ENCODE peak calls at places on chromosome 20, in four cellular contexts. One of them, this sample, is unnamed.

GRCh38 chr20:23725102-23725501 is 25.6 kb downstream of the CST1 start:
- DNase-seq in HEK293T: no peak
- DNase-seq in H1: no peak
- DNase-seq in GM12878: no peak
- DNase-seq in this sample: no peak

GRCh38 chr20:44117296-44118184 is 69.4 kb downstream of the JPH2 start:
- DNase-seq in HEK293T: no peak
- DNase-seq in H1: no peak
- DNase-seq in GM12878: no peak
- DNase-seq in this sample: no peak

GRCh38 chr20:19786311-19786710 is 28.3 kb downstream of the RIN2 start:
- DNase-seq in HEK293T: no peak
- DNase-seq in H1: no peak
- DNase-seq in GM12878: no peak
- DNase-seq in this sample: no peak

GRCh38 chr20:63356931-63357879 is 3.9 kb downstream of the CHRNA4 start:
- DNase-seq in HEK293T: no peak
- DNase-seq in H1: no peak
- DNase-seq in GM12878: no peak
- DNase-seq in this sample: no peak

GRCh38 chr20:43393072-43393471 is 64.6 kb upstream of the SRSF6 start:
- DNase-seq in HEK293T: no peak
- DNase-seq in H1: no peak
- DNase-seq in GM12878: no peak
- DNase-seq in this sample: no peak

GRCh38 chr20:61835301-61835700 is 230.4 kb downstream of the TAF4 start:
- DNase-seq in HEK293T: no peak
- DNase-seq in H1: no peak
- DNase-seq in GM12878: no peak
- DNase-seq in this sample: no peak

GRCh38 chr20:15163632-15164031 is 826.2 kb upstream of the FLRT3 start:
- DNase-seq in HEK293T: no peak
- DNase-seq in H1: no peak
- DNase-seq in GM12878: no peak
- DNase-seq in this sample: no peak

GRCh38 chr20:20407891-20408805 is 40.2 kb downstream of the INSM1 start:
- DNase-seq in HEK293T: peak
- DNase-seq in H1: no peak
- DNase-seq in GM12878: no peak
- DNase-seq in this sample: no peak

GRCh38 chr20:13492001-13492480 is 146.7 kb downstream of the TASP1 start:
- DNase-seq in HEK293T: peak
- DNase-seq in H1: peak
- DNase-seq in GM12878: no peak
- DNase-seq in this sample: peak

GRCh38 chr20:13338999-13339411 is 117.9 kb downstream of the ISM1 start:
- DNase-seq in HEK293T: no peak
- DNase-seq in H1: no peak
- DNase-seq in GM12878: no peak
- DNase-seq in this sample: no peak

GRCh38 chr20:62266340-62266739 is 28.0 kb downstream of the OSBPL2 start:
- DNase-seq in HEK293T: no peak
- DNase-seq in H1: no peak
- DNase-seq in GM12878: no peak
- DNase-seq in this sample: no peak

GRCh38 chr20:24381886-24382285 is 87.5 kb upstream of the SYNDIG1 start:
- DNase-seq in HEK293T: no peak
- DNase-seq in H1: no peak
- DNase-seq in GM12878: no peak
- DNase-seq in this sample: no peak

GRCh38 chr20:34246126-34246626 is 5.0 kb downstream of the ASIP start:
- DNase-seq in HEK293T: no peak
- DNase-seq in H1: no peak
- DNase-seq in GM12878: no peak
- DNase-seq in this sample: no peak

GRCh38 chr20:41306061-41306727 is 11.3 kb downstream of the ZHX3 start:
- DNase-seq in HEK293T: no peak
- DNase-seq in H1: no peak
- DNase-seq in GM12878: peak
- DNase-seq in this sample: no peak

GRCh38 chr20:61724376-61724775 is 341.3 kb downstream of the TAF4 start:
- DNase-seq in HEK293T: peak
- DNase-seq in H1: peak
- DNase-seq in GM12878: no peak
- DNase-seq in this sample: peak

GRCh38 chr20:57650266-57650665 is 30.0 kb upstream of the ZBP1 start:
- DNase-seq in HEK293T: no peak
- DNase-seq in H1: no peak
- DNase-seq in GM12878: no peak
- DNase-seq in this sample: no peak

GRCh38 chr20:49785149-49785850 is 27.3 kb upstream of the SLC9A8 start:
- DNase-seq in HEK293T: no peak
- DNase-seq in H1: no peak
- DNase-seq in GM12878: no peak
- DNase-seq in this sample: no peak

GRCh38 chr20:64086801-64087200 is 2.6 kb upstream of the LKAAEAR1 start:
- DNase-seq in HEK293T: no peak
- DNase-seq in H1: no peak
- DNase-seq in GM12878: no peak
- DNase-seq in this sample: no peak

GRCh38 chr20:61803903-61804804 is 261.5 kb downstream of the TAF4 start:
- DNase-seq in HEK293T: no peak
- DNase-seq in H1: no peak
- DNase-seq in GM12878: peak
- DNase-seq in this sample: no peak

GRCh38 chr20:38725959-38726848 is 1.9 kb downstream of the SLC32A1 start:
- DNase-seq in HEK293T: no peak
- DNase-seq in H1: no peak
- DNase-seq in GM12878: no peak
- DNase-seq in this sample: peak

GRCh38 chr20:4896971-4897497 is 104.3 kb downstream of the SLC23A2 start:
- DNase-seq in HEK293T: no peak
- DNase-seq in H1: no peak
- DNase-seq in GM12878: no peak
- DNase-seq in this sample: peak

GRCh38 chr20:47588158-47588557 is 86.5 kb downstream of the NCOA3 start:
- DNase-seq in HEK293T: no peak
- DNase-seq in H1: no peak
- DNase-seq in GM12878: no peak
- DNase-seq in this sample: no peak

GRCh38 chr20:34979366-34980153 is 23.9 kb downstream of the MYH7B start:
- DNase-seq in HEK293T: no peak
- DNase-seq in H1: peak
- DNase-seq in GM12878: no peak
- DNase-seq in this sample: no peak

GRCh38 chr20:47785321-47785899 is at the start of gene SULF2:
- DNase-seq in HEK293T: peak
- DNase-seq in H1: no peak
- DNase-seq in GM12878: no peak
- DNase-seq in this sample: no peak

GRCh38 chr20:19921349-19921793 is 95.8 kb upstream of the NAA20 start:
- DNase-seq in HEK293T: no peak
- DNase-seq in H1: no peak
- DNase-seq in GM12878: no peak
- DNase-seq in this sample: no peak

GRCh38 chr20:31661625-31662371 is 24.1 kb downstream of the COX4I2 start:
- DNase-seq in HEK293T: peak
- DNase-seq in H1: peak
- DNase-seq in GM12878: no peak
- DNase-seq in this sample: no peak
- TF ChIP-seq SUZ12 in HEK293T: no peak
- TF ChIP-seq SUZ12 in H1: no peak
- TF ChIP-seq SUZ12 in GM12878: no peak
- TF ChIP-seq SUZ12 in this sample: no peak

DNA sequence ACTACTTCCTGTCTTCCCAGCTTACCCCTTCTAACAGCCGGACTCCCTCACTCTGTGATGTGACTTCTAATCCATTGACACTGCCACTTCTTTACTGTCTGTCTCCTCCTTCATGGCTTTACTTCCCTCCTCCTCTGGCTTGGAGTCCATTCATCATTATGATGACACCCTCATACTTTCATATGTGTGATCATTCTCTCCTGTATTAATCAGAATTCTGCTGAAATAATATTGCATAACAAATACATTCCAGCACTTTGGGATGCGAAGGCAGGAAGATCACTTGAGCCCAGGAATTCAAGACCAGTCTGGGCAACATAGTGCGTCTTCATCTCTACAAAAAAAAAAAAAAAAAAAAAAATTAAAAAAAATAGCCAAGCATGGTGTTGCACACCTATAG is 147.9 kb upstream of the BTBD3 start:
- DNase-seq in HEK293T: no peak
- DNase-seq in H1: no peak
- DNase-seq in GM12878: no peak
- DNase-seq in this sample: no peak
- TF ChIP-seq SUZ12 in HEK293T: no peak
- TF ChIP-seq SUZ12 in H1: no peak
- TF ChIP-seq SUZ12 in GM12878: no peak
- TF ChIP-seq SUZ12 in this sample: no peak

DNA sequence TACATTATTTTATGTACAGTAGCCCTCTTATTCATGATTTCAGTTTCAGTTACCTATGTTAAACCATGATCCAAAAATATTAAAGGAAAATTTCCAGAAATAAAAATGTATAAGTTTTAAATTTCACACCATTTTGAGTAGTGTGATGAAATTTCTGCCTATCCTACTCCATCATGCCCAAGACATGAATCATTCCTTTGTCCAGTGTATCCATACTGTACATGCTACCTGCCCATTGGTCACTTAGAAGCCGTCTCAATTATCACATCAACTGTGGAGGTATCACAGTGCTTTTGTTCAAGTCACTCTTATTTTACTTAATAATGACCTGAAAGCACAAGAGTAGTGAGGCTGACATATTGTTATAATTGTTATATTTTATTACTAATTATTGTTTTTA is 32.3 kb upstream of the PLCB4 start:
- DNase-seq in HEK293T: no peak
- DNase-seq in H1: no peak
- DNase-seq in GM12878: no peak
- DNase-seq in this sample: no peak
- TF ChIP-seq SUZ12 in HEK293T: no peak
- TF ChIP-seq SUZ12 in H1: no peak
- TF ChIP-seq SUZ12 in GM12878: no peak
- TF ChIP-seq SUZ12 in this sample: no peak

GRCh38 chr20:56460459-56460858 is 8.0 kb upstream of the RTF2 start:
- DNase-seq in HEK293T: no peak
- DNase-seq in H1: no peak
- DNase-seq in GM12878: no peak
- DNase-seq in this sample: no peak
- TF ChIP-seq SUZ12 in HEK293T: no peak
- TF ChIP-seq SUZ12 in H1: no peak
- TF ChIP-seq SUZ12 in GM12878: no peak
- TF ChIP-seq SUZ12 in this sample: no peak

DNA sequence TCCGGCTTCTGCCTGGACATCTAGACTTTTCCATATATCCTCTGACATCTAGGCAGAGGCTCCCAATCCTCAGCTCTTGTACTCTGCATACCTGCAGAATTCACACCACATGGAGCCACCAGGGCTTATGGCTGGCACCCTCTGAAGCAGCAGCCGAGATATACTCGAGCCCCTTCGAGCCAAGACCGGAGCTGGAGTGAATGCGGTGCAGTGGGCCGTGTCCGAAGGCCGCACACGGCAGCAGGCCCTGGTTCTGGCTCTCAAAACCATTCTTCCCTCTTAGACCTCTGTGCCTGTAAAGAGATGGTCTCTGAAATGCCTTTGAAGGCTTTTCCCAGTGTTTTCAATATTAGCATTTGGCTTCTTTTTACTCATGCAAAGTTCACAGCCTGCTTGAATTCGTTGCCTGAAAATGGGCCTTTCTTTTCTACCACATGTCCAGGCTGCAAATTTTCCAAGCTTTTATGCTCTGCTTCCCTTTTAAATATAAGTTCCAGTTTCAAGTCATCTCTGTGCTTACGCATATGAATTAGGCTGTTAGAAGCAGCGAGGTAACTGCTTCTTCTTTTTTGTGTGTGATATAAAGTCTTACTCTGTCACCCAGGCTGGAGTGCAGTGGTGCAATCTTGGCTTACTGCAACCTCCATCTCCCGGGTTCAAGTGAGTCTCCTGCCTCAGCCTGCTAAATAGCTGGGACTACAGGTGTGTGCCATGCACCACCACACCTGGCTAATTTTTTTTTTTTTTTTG is 3.9 kb upstream of the SIRPB1 start:
- DNase-seq in HEK293T: no peak
- DNase-seq in H1: no peak
- DNase-seq in GM12878: no peak
- DNase-seq in this sample: no peak
- TF ChIP-seq SUZ12 in HEK293T: no peak
- TF ChIP-seq SUZ12 in H1: no peak
- TF ChIP-seq SUZ12 in GM12878: no peak
- TF ChIP-seq SUZ12 in this sample: no peak

GRCh38 chr20:25623736-25624499 is at the start of gene NANP:
- DNase-seq in HEK293T: peak
- DNase-seq in H1: peak
- DNase-seq in GM12878: peak
- DNase-seq in this sample: peak

GRCh38 chr20:25622450-25623224 is 1.2 kb downstream of the NANP start:
- DNase-seq in HEK293T: no peak
- DNase-seq in H1: no peak
- DNase-seq in GM12878: no peak
- DNase-seq in this sample: no peak

GRCh38 chr20:25622049-25622448 is 1.8 kb downstream of the NANP start:
- DNase-seq in HEK293T: no peak
- DNase-seq in H1: no peak
- DNase-seq in GM12878: no peak
- DNase-seq in this sample: no peak

GRCh38 chr20:25624500-25624939 is 706 bp upstream of the NANP start:
- DNase-seq in HEK293T: no peak
- DNase-seq in H1: no peak
- DNase-seq in GM12878: peak
- DNase-seq in this sample: no peak

GRCh38 chr20:25623225-25623735 is 534 bp downstream of the NANP start:
- DNase-seq in HEK293T: peak
- DNase-seq in H1: peak
- DNase-seq in GM12878: peak
- DNase-seq in this sample: no peak
- TF ChIP-seq SUZ12 in HEK293T: no peak
- TF ChIP-seq SUZ12 in H1: peak
- TF ChIP-seq SUZ12 in GM12878: no peak
- TF ChIP-seq SUZ12 in this sample: no peak

GRCh38 chr20:10004900-10005299 is 29.9 kb upstream of the ANKEF1 start:
- DNase-seq in HEK293T: no peak
- DNase-seq in H1: no peak
- DNase-seq in GM12878: no peak
- DNase-seq in this sample: no peak

GRCh38 chr20:10005885-10006284 is 28.9 kb upstream of the ANKEF1 start:
- DNase-seq in HEK293T: no peak
- DNase-seq in H1: no peak
- DNase-seq in GM12878: no peak
- DNase-seq in this sample: peak

GRCh38 chr20:10007158-10007557 is 27.6 kb upstream of the ANKEF1 start:
- DNase-seq in HEK293T: no peak
- DNase-seq in H1: no peak
- DNase-seq in GM12878: no peak
- DNase-seq in this sample: no peak

GRCh38 chr20:10007747-10008146 is 27.0 kb upstream of the ANKEF1 start:
- DNase-seq in HEK293T: no peak
- DNase-seq in H1: no peak
- DNase-seq in GM12878: no peak
- DNase-seq in this sample: no peak

GRCh38 chr20:10006461-10006860 is 28.3 kb upstream of the ANKEF1 start:
- DNase-seq in HEK293T: no peak
- DNase-seq in H1: no peak
- DNase-seq in GM12878: no peak
- DNase-seq in this sample: no peak
- TF ChIP-seq SUZ12 in HEK293T: no peak
- TF ChIP-seq SUZ12 in H1: no peak
- TF ChIP-seq SUZ12 in GM12878: no peak
- TF ChIP-seq SUZ12 in this sample: no peak

This sample was measured in NT2/D1.